ENCODE peak calls at places on chromosomes 4 and X, in four cellular contexts. Q is heart right ventricle, E is germinal center, U is GM20000. R is an unnamed sample.

GRCh38 chrX:48045410-48046311 is 25.8 kb downstream of the ZNF630 start:
- DNase-seq in E (no peak), Q (peak), U (no peak), R (no peak)

GRCh38 chr4:168361365-168362024 is 42.9 kb upstream of the DDX60 start:
- DNase-seq in E (no peak), U (no peak), Q (no peak), R (no peak)

GRCh38 chr4:2141762-2142520 is 82.8 kb downstream of the NAT8L start:
- DNase-seq in U (peak), E (no peak), Q (no peak), R (no peak)

GRCh38 chr4:159077702-159078495 is 25.0 kb upstream of the RAPGEF2 start:
- DNase-seq in U (peak), Q (no peak), E (peak), R (no peak)

GRCh38 chrX:349702-350101 is 31.1 kb upstream of the GTPBP6 start:
- DNase-seq in E (no peak), U (no peak), Q (no peak), R (no peak)

GRCh38 chrX:19810370-19810769 is 77.0 kb downstream of the SH3KBP1 start:
- DNase-seq in Q (no peak), E (no peak), U (no peak), R (no peak)

GRCh38 chr4:25559508-25559907 is 96.1 kb upstream of the SLC34A2 start:
- DNase-seq in Q (no peak), E (no peak), U (no peak), R (no peak)

GRCh38 chr4:38322709-38323108 is 341.3 kb upstream of the KLF3 start:
- DNase-seq in Q (peak), E (no peak), U (no peak), R (peak)

GRCh38 chr4:128863314-128864075 is 54.0 kb downstream of the JADE1 start:
- DNase-seq in E (peak), Q (peak), U (peak), R (peak)

GRCh38 chrX:22526339-22526738 is 253.6 kb downstream of the CBLL2 start:
- DNase-seq in Q (no peak), E (no peak), U (peak), R (no peak)

GRCh38 chr4:55851885-55852284 is 1.6 kb upstream of the EXOC1 start:
- DNase-seq in E (no peak), Q (no peak), U (no peak), R (no peak)

GRCh38 chr4:80876810-80877209 is 153.7 kb upstream of the BMP3 start:
- DNase-seq in Q (no peak), E (peak), U (peak), R (no peak)

GRCh38 chr4:3115637-3116300 is 41.3 kb downstream of the HTT start:
- DNase-seq in U (no peak), Q (no peak), E (no peak), R (no peak)

GRCh38 chrX:141642979-141643378 is 53.5 kb downstream of the SPANXA2 start:
- DNase-seq in E (no peak), U (no peak), Q (no peak), R (no peak)

GRCh38 chr4:4655011-4655410 is 113.2 kb upstream of the STX18 start:
- DNase-seq in Q (no peak), E (no peak), U (no peak), R (no peak)

GRCh38 chr4:90181644-90182043 is 54.5 kb downstream of the CCSER1 start:
- DNase-seq in Q (no peak), E (no peak), U (no peak), R (no peak)

GRCh38 chr4:94811653-94812052 is 53.9 kb downstream of the BMPR1B start:
- DNase-seq in U (no peak), E (no peak), Q (no peak), R (no peak)

GRCh38 chrX:21373637-21374162 is 518 bp upstream of the CNKSR2 start:
- DNase-seq in U (no peak), Q (peak), E (peak), R (peak)

GRCh38 chr4:24208691-24209090 is 318.8 kb upstream of the PPARGC1A start:
- DNase-seq in E (no peak), U (no peak), Q (no peak), R (no peak)

GRCh38 chr4:122889726-122890125 is 32.7 kb downstream of the NUDT6 start:
- DNase-seq in U (no peak), E (no peak), Q (no peak), R (no peak)

GRCh38 chrX:113651306-113651705 is 810.7 kb upstream of the AMOT start:
- DNase-seq in U (no peak), E (no peak), Q (no peak), R (no peak)

GRCh38 chr4:10173039-10173753 is 56.6 kb upstream of the WDR1 start:
- DNase-seq in U (no peak), E (no peak), Q (no peak), R (no peak)

GRCh38 chrX:19593684-19594083 is 78.4 kb upstream of the MAP3K15 start:
- DNase-seq in U (peak), Q (no peak), E (peak), R (no peak)

GRCh38 chrX:71301195-71301924 is at the start of gene ITGB1BP2:
- DNase-seq in E (no peak), Q (no peak), U (no peak), R (peak)

GRCh38 chr4:40587826-40588225 is 41.8 kb downstream of the RBM47 start:
- DNase-seq in Q (no peak), E (no peak), U (no peak), R (peak)

GRCh38 chr4:150477869-150478268 is 104.1 kb upstream of the MAB21L2 start:
- DNase-seq in E (no peak), Q (no peak), U (no peak), R (no peak)

GRCh38 chr4:61872983-61873382 is 672.9 kb downstream of the ADGRL3 start:
- DNase-seq in Q (no peak), E (no peak), U (no peak), R (no peak)

GRCh38 chr4:8050555-8051206 is 107.9 kb downstream of the ABLIM2 start:
- DNase-seq in E (no peak), Q (peak), U (no peak), R (peak)

GRCh38 chr4:92333056-92333455 is 29.3 kb downstream of the GRID2 start:
- DNase-seq in E (no peak), Q (no peak), U (no peak), R (no peak)

GRCh38 chr4:10926025-10926424 is 241.5 kb upstream of the CLNK start:
- DNase-seq in Q (no peak), U (no peak), E (no peak), R (no peak)

GRCh38 chrX:46140272-46140671 is 404.9 kb downstream of the ZNF674 start:
- DNase-seq in U (no peak), E (no peak), Q (no peak), R (no peak)

GRCh38 chr4:14880805-14881204 is 121.5 kb upstream of the CPEB2 start:
- DNase-seq in Q (no peak), U (no peak), E (no peak), R (no peak)

GRCh38 chrX:72685810-72686465 is 28.2 kb downstream of the PHKA1 start:
- DNase-seq in U (no peak), Q (no peak), E (no peak), R (no peak)

R was measured in tibial artery.